ENCODE peak calls at places on chromosome 7, in nine cellular contexts. H is K562, K is SK-N-SH, I is sigmoid colon, G is stomach, B is esophagus muscularis mucosa, J is transverse colon, O is tibial nerve, N is HepG2. C is an unnamed sample.

GRCh38 chr7:1768835-1769234 is 98.8 kb downstream of the ELFN1 start:
- DNase-seq in H (peak; percentile 39), K (peak; percentile 55), I (no peak), G (no peak), B (no peak), J (no peak), O (no peak), N (no peak), C (no peak)

GRCh38 chr7:158378978-158379377 is 208.6 kb downstream of the PTPRN2 start:
- DNase-seq in H (no peak), K (no peak), I (peak; percentile 45), G (no peak), B (no peak), J (no peak), O (no peak), N (no peak), C (no peak)

GRCh38 chr7:27641576-27642230 is 21.0 kb downstream of the HIBADH start:
- DNase-seq in H (no peak), K (no peak), I (no peak), G (no peak), B (no peak), J (no peak), O (no peak), N (no peak), C (no peak)

GRCh38 chr7:66187894-66188293 is 17.2 kb upstream of the TPST1 start:
- DNase-seq in H (no peak), K (no peak), I (peak; percentile 82), G (no peak), B (no peak), J (no peak), O (peak; percentile 80), N (no peak), C (no peak)

GRCh38 chr7:149686449-149686848 is 86.9 kb downstream of the ZNF467 start:
- DNase-seq in H (no peak), K (no peak), I (no peak), G (no peak), B (no peak), J (no peak), O (no peak), N (no peak), C (no peak)

GRCh38 chr7:84674236-84674913 is 479.8 kb upstream of the SEMA3A start:
- DNase-seq in H (no peak), K (no peak), I (no peak), G (no peak), B (no peak), J (no peak), O (no peak), N (no peak), C (no peak)

GRCh38 chr7:114921636-114922150 is at the start of gene MDFIC:
- DNase-seq in H (no peak), K (peak; percentile 21), I (no peak), G (no peak), B (no peak), J (peak; percentile 38), O (peak; percentile 22), N (no peak), C (peak; percentile 10)

GRCh38 chr7:134364619-134365037 is 47.9 kb upstream of the SLC35B4 start:
- DNase-seq in H (no peak), K (no peak), I (no peak), G (peak; percentile 83), B (no peak), J (no peak), O (no peak), N (peak; percentile 59), C (no peak)

GRCh38 chr7:17090751-17091150 is 207.7 kb upstream of the AHR start:
- DNase-seq in H (no peak), K (no peak), I (no peak), G (no peak), B (no peak), J (no peak), O (no peak), N (no peak), C (no peak)

GRCh38 chr7:72438491-72438890 is 26.4 kb upstream of the CALN1 start:
- DNase-seq in H (no peak), K (no peak), I (no peak), G (no peak), B (no peak), J (no peak), O (no peak), N (no peak), C (no peak)

GRCh38 chr7:129780257-129781127 is 169.0 kb downstream of the NRF1 start:
- DNase-seq in H (peak; percentile 96), K (peak; percentile 83), I (no peak), G (peak; percentile 91), B (no peak), J (peak; percentile 91), O (no peak), N (peak; percentile 72), C (peak; percentile 44)

GRCh38 chr7:46972205-46972604 is 609.7 kb downstream of the TNS3 start:
- DNase-seq in H (no peak), K (no peak), I (no peak), G (no peak), B (no peak), J (no peak), O (no peak), N (no peak), C (no peak)

GRCh38 chr7:101537935-101538595 is 91.0 kb downstream of the MYL10 start:
- DNase-seq in H (no peak), K (no peak), I (no peak), G (no peak), B (no peak), J (no peak), O (no peak), N (no peak), C (no peak)

GRCh38 chr7:129998446-129998845 is 45.7 kb upstream of the UBE2H start:
- DNase-seq in H (no peak), K (no peak), I (no peak), G (no peak), B (no peak), J (no peak), O (no peak), N (no peak), C (no peak)

GRCh38 chr7:47150497-47151260 is 431.2 kb downstream of the TNS3 start:
- DNase-seq in H (no peak), K (no peak), I (no peak), G (no peak), B (no peak), J (no peak), O (no peak), N (no peak), C (no peak)

GRCh38 chr7:123485187-123485586 is 49.2 kb downstream of the IQUB start:
- DNase-seq in H (no peak), K (no peak), I (no peak), G (no peak), B (no peak), J (no peak), O (no peak), N (no peak), C (no peak)
- TF ChIP-seq EP300 in H (no peak), K (no peak), I (no peak), G (no peak), B (no peak), J (no peak), O (no peak), N (no peak), C (no peak)

GRCh38 chr7:157020514-157021070 is 10.1 kb upstream of the MNX1 start:
- DNase-seq in H (no peak), K (peak; percentile 64), I (no peak), G (no peak), B (no peak), J (no peak), O (no peak), N (no peak), C (no peak)

GRCh38 chr7:157021071-157021891 is 10.8 kb upstream of the MNX1 start:
- DNase-seq in H (no peak), K (peak; percentile 57), I (no peak), G (no peak), B (no peak), J (no peak), O (no peak), N (no peak), C (no peak)

GRCh38 chr7:157023589-157023905 is 13.1 kb upstream of the MNX1 start:
- DNase-seq in H (no peak), K (no peak), I (no peak), G (no peak), B (no peak), J (no peak), O (no peak), N (no peak), C (no peak)

GRCh38 chr7:157022681-157023588 is 12.5 kb upstream of the MNX1 start:
- DNase-seq in H (peak; percentile 46), K (peak; percentile 37), I (no peak), G (peak; percentile 70), B (no peak), J (peak; percentile 52), O (no peak), N (no peak), C (no peak)

DNA sequence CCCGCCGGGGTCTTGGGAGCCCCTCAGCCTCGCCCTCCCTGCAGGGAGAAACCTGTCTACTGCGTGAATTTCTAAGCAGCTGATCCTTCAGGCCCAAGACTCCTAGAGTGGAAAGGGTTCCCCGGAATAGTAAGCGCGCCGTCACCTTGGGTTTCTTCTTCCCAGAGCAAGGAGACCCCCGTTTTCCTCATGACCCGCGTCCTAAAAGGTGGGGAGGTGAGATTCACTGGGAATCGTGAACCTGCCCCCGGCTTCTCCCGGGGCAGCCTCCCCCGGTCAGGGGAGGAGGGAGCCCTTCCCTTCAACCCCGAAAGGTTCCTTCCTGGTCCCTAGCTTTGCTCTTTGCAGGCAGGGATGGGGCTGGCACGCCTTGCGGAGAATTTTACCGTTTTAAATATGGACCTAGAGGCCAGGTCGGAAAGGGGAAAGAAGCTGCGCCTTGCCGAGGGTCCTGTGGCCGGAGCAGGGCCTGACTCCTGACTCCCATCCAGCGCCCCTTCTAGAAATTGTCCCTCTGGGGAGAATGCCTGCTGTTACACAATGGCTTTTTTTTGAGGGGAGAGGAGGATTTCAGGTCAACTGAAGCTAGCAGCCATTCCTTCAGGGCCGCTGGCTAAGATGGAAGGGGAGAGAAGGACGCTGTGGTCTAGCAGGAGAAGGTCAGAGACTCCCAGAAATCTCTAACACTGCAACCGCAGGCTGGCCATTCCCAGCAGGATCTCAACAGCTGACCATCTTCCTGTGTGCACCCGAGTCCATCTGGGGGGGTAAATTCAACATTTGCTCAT is 11.6 kb upstream of the MNX1 start:
- DNase-seq in H (no peak), K (peak; percentile 48), I (no peak), G (no peak), B (no peak), J (no peak), O (no peak), N (no peak), C (no peak)
- H3K27me3 ChIP-seq in H (peaks cover 82% of the 10 kb centered on the region), K (peaks cover 100% of the 10 kb centered on the region), I (peaks cover 88% of the 10 kb centered on the region), G (peaks cover 64% of the 10 kb centered on the region), B (peaks cover 23% of the 10 kb centered on the region), J (peaks cover 100% of the 10 kb centered on the region), O (peaks cover 5% of the 10 kb centered on the region), N (peaks cover 95% of the 10 kb centered on the region), C (no peaks in the 10 kb centered on the region)

DNA sequence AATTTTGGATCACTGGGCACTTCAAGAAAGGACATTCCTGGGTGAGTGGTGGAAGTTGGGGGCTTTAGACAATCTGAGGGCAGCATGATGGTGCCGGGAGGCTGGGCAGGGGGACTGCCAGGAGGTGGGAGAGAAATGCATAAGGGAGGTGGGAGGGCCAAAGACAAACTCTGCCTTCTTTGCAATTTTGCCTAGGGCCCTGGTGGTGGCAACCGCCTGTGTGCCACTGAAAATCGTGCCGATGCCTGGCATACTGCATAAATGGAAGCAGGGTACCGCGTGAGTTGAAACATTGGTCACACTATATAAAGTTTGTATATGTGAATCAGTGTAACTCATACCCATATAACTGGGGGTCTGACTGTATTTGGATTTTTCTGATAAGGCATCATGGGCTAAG is 3.3 kb downstream of the LUC7L2 start:
- DNase-seq in H (no peak), K (no peak), I (no peak), G (no peak), B (no peak), J (no peak), O (no peak), N (no peak), C (no peak)
- TF ChIP-seq CTCF in H (no peak), K (no peak), I (no peak), G (no peak), B (no peak), J (no peak), O (no peak), N (no peak), C (no peak)

GRCh38 chr7:139106959-139107358 is 2.6 kb downstream of the ZC3HAV1 start:
- DNase-seq in H (peak; percentile 54), K (no peak), I (no peak), G (no peak), B (no peak), J (no peak), O (no peak), N (no peak), C (no peak)
- TF ChIP-seq EP300 in H (peak; percentile 61), K (no peak), I (no peak), G (no peak), B (no peak), J (no peak), O (no peak), N (no peak), C (no peak)